ENCODE peak calls at places on chromosome 17, in four cellular contexts. W is anterior cingulate cortex, I is GM12878, D is ecto neural progenitor cell. M is an unnamed sample.

GRCh38 chr17:45098869-45099616 is 33.3 kb downstream of the PLCD3 start:
- DNase-seq in D (peak; percentile 92), I (no peak), W (peak; percentile 36), M (peak; percentile 93)

GRCh38 chr17:66468241-66469087 is 166.1 kb downstream of the PRKCA start:
- DNase-seq in I (peak; percentile 1), D (no peak), W (no peak), M (no peak)

GRCh38 chr17:81905424-81905875 is 3.4 kb downstream of the NPB start:
- DNase-seq in I (no peak), W (no peak), D (no peak), M (no peak)

GRCh38 chr17:17575360-17576251 is 15.9 kb downstream of the PEMT start:
- DNase-seq in W (no peak), D (no peak), I (no peak), M (no peak)

GRCh38 chr17:15516150-15516549 is 47.1 kb downstream of the TVP23C start:
- DNase-seq in I (no peak), D (no peak), W (no peak), M (no peak)

GRCh38 chr17:50219345-50219744 is 17.9 kb upstream of the COL1A1 start:
- DNase-seq in I (no peak), D (no peak), W (no peak), M (no peak)

GRCh38 chr17:63635787-63636186 is 13.6 kb downstream of the MAP3K3 start:
- DNase-seq in W (peak; percentile 3), D (no peak), I (no peak), M (no peak)

GRCh38 chr17:10435096-10435495 is 13.3 kb upstream of the MYH8 start:
- DNase-seq in W (no peak), D (no peak), I (no peak), M (no peak)

GRCh38 chr17:65131946-65132345 is 5.2 kb upstream of the RGS9 start:
- DNase-seq in W (no peak), D (no peak), I (no peak), M (no peak)

GRCh38 chr17:19312406-19312805 is 50.1 kb downstream of the B9D1 start:
- DNase-seq in I (no peak), D (no peak), W (no peak), M (no peak)

GRCh38 chr17:29178750-29179231 is 1.4 kb downstream of the MYO18A start:
- DNase-seq in W (no peak), I (no peak), D (peak; percentile 56), M (peak; percentile 83)

GRCh38 chr17:31581491-31581890 is 190.0 kb downstream of the RAB11FIP4 start:
- DNase-seq in I (no peak), D (no peak), W (no peak), M (peak; percentile 22)

M was measured in HT-29.